ENCODE peak calls at places on chromosomes 4 and X, in seven cellular contexts. D is NB4; W is fibroblast of pulmonary artery; T is activated CD4-positive, alpha-beta T cell treated with anti-CD3 and anti-CD28 coated beads for 1 hour; S is K562; X is activated naive CD8-positive, alpha-beta T cell treated with anti-CD3 and anti-CD28 coated beads, Interleukin-2, amount 50 U/mL, for 24 hours; P is substantia nigra. V is an unnamed sample.

GRCh38 chr4:27003602-27004238 is 143.1 kb downstream of the STIM2 start:
- DNase-seq in D (peak), W (peak), T (no peak), S (no peak), X (peak), P (no peak), V (peak)

GRCh38 chr4:62683799-62684566 is 1483.9 kb downstream of the ADGRL3 start:
- DNase-seq in D (no peak), W (no peak), T (no peak), S (no peak), X (no peak), P (no peak), V (no peak)

GRCh38 chr4:185573651-185574199 is 38.4 kb upstream of the PDLIM3 start:
- DNase-seq in D (no peak), W (peak), T (no peak), S (no peak), X (no peak), P (no peak), V (no peak)

GRCh38 chrX:72045552-72046277 is 86.0 kb downstream of the RTL5 start:
- DNase-seq in D (no peak), W (peak), T (no peak), S (no peak), X (no peak), P (no peak), V (no peak)

GRCh38 chr4:165684177-165684870 is 188.7 kb upstream of the TLL1 start:
- DNase-seq in D (no peak), W (peak), T (no peak), S (no peak), X (no peak), P (no peak), V (no peak)

GRCh38 chrX:46574941-46575381 is 1.4 kb downstream of the CHST7 start:
- DNase-seq in D (no peak), W (no peak), T (peak), S (no peak), X (peak), P (no peak), V (peak)

GRCh38 chrX:118038614-118039365 is 77.8 kb downstream of the KLHL13 start:
- DNase-seq in D (no peak), W (no peak), T (no peak), S (no peak), X (no peak), P (no peak), V (no peak)

GRCh38 chr4:3465698-3466671 is 2.9 kb downstream of the DOK7 start:
- DNase-seq in D (no peak), W (no peak), T (no peak), S (peak), X (no peak), P (no peak), V (no peak)

GRCh38 chr4:22501715-22502095 is 14.2 kb downstream of the ADGRA3 start:
- DNase-seq in D (no peak), W (no peak), T (no peak), S (no peak), X (no peak), P (no peak), V (no peak)

GRCh38 chr4:1777822-1778641 is 15.1 kb upstream of the FGFR3 start:
- DNase-seq in D (peak), W (peak), T (no peak), S (peak), X (no peak), P (peak), V (no peak)

GRCh38 chrX:132331532-132331931 is 112.3 kb upstream of the RAP2C start:
- DNase-seq in D (no peak), W (no peak), T (no peak), S (no peak), X (no peak), P (no peak), V (no peak)

GRCh38 chrX:45807572-45808425 is 607.1 kb upstream of the DIPK2B start:
- DNase-seq in D (peak), W (peak), T (no peak), S (no peak), X (no peak), P (no peak), V (no peak)

GRCh38 chr4:54227261-54228063 is 1.6 kb upstream of the PDGFRA start:
- DNase-seq in D (no peak), W (peak), T (no peak), S (no peak), X (peak), P (no peak), V (no peak)

GRCh38 chrX:107674480-107675364 is 46.4 kb downstream of the PRPS1 start:
- DNase-seq in D (peak), W (peak), T (peak), S (peak), X (peak), P (no peak), V (peak)

GRCh38 chr4:119300388-119301131 is 21.4 kb downstream of the FABP2 start:
- DNase-seq in D (peak), W (peak), T (peak), S (peak), X (peak), P (no peak), V (peak)

GRCh38 chrX:21657318-21658151 is 595 bp downstream of the KLHL34 start:
- DNase-seq in D (no peak), W (no peak), T (no peak), S (no peak), X (no peak), P (no peak), V (peak)

GRCh38 chr4:48943387-48943786 is 36.8 kb upstream of the OCIAD2 start:
- DNase-seq in D (no peak), W (no peak), T (no peak), S (no peak), X (no peak), P (no peak), V (no peak)

GRCh38 chrX:41391606-41392005 is 55.5 kb upstream of the NYX start:
- DNase-seq in D (no peak), W (no peak), T (no peak), S (no peak), X (no peak), P (no peak), V (no peak)

GRCh38 chr4:1082215-1083182 is 30.9 kb downstream of the RNF212 start:
- DNase-seq in D (peak), W (peak), T (no peak), S (no peak), X (no peak), P (no peak), V (no peak)

GRCh38 chrX:16892504-16893362 is 22.6 kb upstream of the RBBP7 start:
- DNase-seq in D (peak), W (peak), T (peak), S (peak), X (peak), P (peak), V (peak)

GRCh38 chrX:19697416-19697815 is 182.1 kb upstream of the MAP3K15 start:
- DNase-seq in D (no peak), W (no peak), T (no peak), S (no peak), X (no peak), P (no peak), V (no peak)

GRCh38 chrX:370244-370962 is 16.3 kb downstream of the PPP2R3B start:
- DNase-seq in D (no peak), W (no peak), T (no peak), S (no peak), X (no peak), P (no peak), V (no peak)

GRCh38 chr4:33941854-33942253 is 2302.5 kb downstream of the ARAP2 start:
- DNase-seq in D (no peak), W (no peak), T (no peak), S (no peak), X (no peak), P (no peak), V (no peak)

GRCh38 chr4:169060396-169061081 is 50.5 kb upstream of the CBR4 start:
- DNase-seq in D (no peak), W (peak), T (no peak), S (no peak), X (no peak), P (no peak), V (no peak)

GRCh38 chr4:115781528-115782146 is 668.2 kb upstream of the NDST4 start:
- DNase-seq in D (peak), W (no peak), T (no peak), S (no peak), X (no peak), P (no peak), V (no peak)

GRCh38 chr4:150385606-150386005 is 196.3 kb upstream of the MAB21L2 start:
- DNase-seq in D (peak), W (peak), T (no peak), S (no peak), X (no peak), P (no peak), V (no peak)

GRCh38 chr4:1049591-1049905 is 38.1 kb downstream of the FGFRL1 start:
- DNase-seq in D (no peak), W (no peak), T (no peak), S (no peak), X (no peak), P (no peak), V (no peak)

GRCh38 chr4:7236847-7237246 is 44.5 kb downstream of the SORCS2 start:
- DNase-seq in D (no peak), W (peak), T (no peak), S (no peak), X (no peak), P (no peak), V (no peak)

GRCh38 chr4:155889036-155889793 is 14.3 kb upstream of the TDO2 start:
- DNase-seq in D (peak), W (peak), T (no peak), S (no peak), X (no peak), P (no peak), V (no peak)

GRCh38 chrX:11664211-11664888 is 1.4 kb downstream of the ARHGAP6 start:
- DNase-seq in D (no peak), W (peak), T (no peak), S (no peak), X (no peak), P (no peak), V (no peak)

GRCh38 chrX:11793734-11794133 is 35.7 kb downstream of the MSL3 start:
- DNase-seq in D (no peak), W (no peak), T (no peak), S (no peak), X (no peak), P (no peak), V (no peak)

GRCh38 chrX:153519569-153520285 is 2.3 kb downstream of the ATP2B3 start:
- DNase-seq in D (no peak), W (peak), T (no peak), S (no peak), X (no peak), P (no peak), V (no peak)

GRCh38 chrX:17355976-17356375 is 19.0 kb upstream of the NHS start:
- DNase-seq in D (no peak), W (no peak), T (no peak), S (no peak), X (no peak), P (no peak), V (no peak)

GRCh38 chr4:158163941-158164665 is 8.7 kb downstream of the GASK1B start:
- DNase-seq in D (no peak), W (no peak), T (no peak), S (no peak), X (no peak), P (no peak), V (no peak)

GRCh38 chr4:156347412-156348075 is 393.9 kb upstream of the CTSO start:
- DNase-seq in D (no peak), W (peak), T (no peak), S (no peak), X (no peak), P (no peak), V (no peak)

GRCh38 chrX:51336584-51336983 is 4.0 kb downstream of the NUDT10 start:
- DNase-seq in D (peak), W (peak), T (no peak), S (peak), X (peak), P (no peak), V (peak)